ENCODE peak calls at places on chromosome 4, in five cellular contexts. T, L, Z, E and R are unnamed samples.

GRCh38 chr4:72326692-72327632 is 242.1 kb downstream of the ADAMTS3 start:
- DNase-seq in L (peak), E (no peak), Z (no peak), T (peak), R (no peak)

GRCh38 chr4:73897380-73898136 is 28.4 kb downstream of the CXCL1 start:
- DNase-seq in Z (no peak), T (no peak), E (no peak), L (no peak), R (no peak)

GRCh38 chr4:127788517-127788916 is 6.4 kb downstream of the HSPA4L start:
- DNase-seq in E (no peak), Z (no peak), T (no peak), L (peak), R (no peak)

GRCh38 chr4:182294436-182294835 is 51.2 kb downstream of the TENM3 start:
- DNase-seq in E (no peak), T (no peak), Z (no peak), L (no peak), R (no peak)

GRCh38 chr4:163558539-163559044 is 64.1 kb downstream of the TMA16 start:
- DNase-seq in L (no peak), E (no peak), T (no peak), Z (no peak), R (no peak)

GRCh38 chr4:15506464-15506863 is 36.8 kb downstream of the CC2D2A start:
- DNase-seq in T (no peak), Z (no peak), L (no peak), E (no peak), R (no peak)

GRCh38 chr4:107708225-107708624 is 11.8 kb downstream of the PAPSS1 start:
- DNase-seq in E (no peak), L (no peak), T (no peak), Z (no peak), R (no peak)

GRCh38 chr4:2484993-2485392 is 16.1 kb downstream of the RNF4 start:
- DNase-seq in E (peak), Z (peak), L (no peak), T (no peak), R (no peak)

GRCh38 chr4:165027762-165028402 is 3.9 kb upstream of the TRIM60 start:
- DNase-seq in T (no peak), L (no peak), Z (no peak), E (no peak), R (no peak)

GRCh38 chr4:45668086-45668485 is 455.8 kb downstream of the GABRG1 start:
- DNase-seq in E (no peak), Z (no peak), T (no peak), L (no peak), R (no peak)

GRCh38 chr4:94575652-94576051 is 123.9 kb downstream of the PDLIM5 start:
- DNase-seq in L (no peak), Z (no peak), E (no peak), T (no peak), R (no peak)

GRCh38 chr4:31081375-31081774 is 361.2 kb downstream of the PCDH7 start:
- DNase-seq in L (no peak), T (no peak), Z (no peak), E (no peak), R (no peak)

GRCh38 chr4:78520808-78521226 is 30.8 kb upstream of the ANXA3 start:
- DNase-seq in Z (no peak), T (no peak), E (no peak), L (no peak), R (no peak)

GRCh38 chr4:140666889-140667614 is 89.1 kb downstream of the TBC1D9 start:
- DNase-seq in L (no peak), Z (no peak), E (no peak), T (no peak), R (no peak)

GRCh38 chr4:127501103-127501502 is 131.7 kb upstream of the INTU start:
- DNase-seq in E (no peak), L (no peak), T (no peak), Z (no peak), R (no peak)

GRCh38 chr4:154687840-154688239 is 56.0 kb upstream of the LRAT start:
- DNase-seq in L (no peak), T (no peak), E (no peak), Z (no peak), R (no peak)

GRCh38 chr4:675980-676870 is 1.9 kb downstream of the MYL5 start:
- DNase-seq in T (no peak), Z (no peak), E (no peak), L (no peak), R (no peak)

GRCh38 chr4:175509320-175509719 is 302.7 kb downstream of the GPM6A start:
- DNase-seq in T (no peak), L (peak), E (no peak), Z (no peak), R (no peak)

GRCh38 chr4:138645289-138645688 is 370.3 kb upstream of the NOCT start:
- DNase-seq in L (no peak), Z (no peak), E (no peak), T (no peak), R (no peak)

GRCh38 chr4:122703868-122704267 is 28.6 kb upstream of the BBS12 start:
- DNase-seq in T (no peak), L (no peak), Z (no peak), E (no peak), R (no peak)

GRCh38 chr4:20639346-20639745 is 60.9 kb upstream of the PACRGL start:
- DNase-seq in Z (no peak), E (no peak), T (no peak), L (no peak), R (no peak)

GRCh38 chr4:119081943-119082342 is 53.7 kb upstream of the MYOZ2 start:
- DNase-seq in T (no peak), E (no peak), Z (no peak), L (no peak), R (no peak)

GRCh38 chr4:148311493-148311892 is 130.7 kb downstream of the NR3C2 start:
- DNase-seq in L (no peak), Z (no peak), T (no peak), E (no peak), R (no peak)

GRCh38 chr4:80788798-80789197 is 241.7 kb upstream of the BMP3 start:
- DNase-seq in L (no peak), E (no peak), T (no peak), Z (no peak), R (no peak)

GRCh38 chr4:182600093-182600492 is 317.1 kb downstream of the DCTD start:
- DNase-seq in E (no peak), L (no peak), Z (no peak), T (no peak), R (no peak)

GRCh38 chr4:111943796-111944203 is 201.5 kb upstream of the FAM241A start:
- DNase-seq in T (peak), E (no peak), L (peak), Z (no peak), R (no peak)

GRCh38 chr4:17932041-17932440 is 89.5 kb downstream of the LCORL start:
- DNase-seq in Z (no peak), T (no peak), L (no peak), E (no peak), R (no peak)

GRCh38 chr4:52051615-52052474 is 741 bp downstream of the SPATA18 start:
- DNase-seq in T (peak), L (no peak), E (no peak), Z (no peak), R (no peak)

GRCh38 chr4:77026322-77026704 is 49.5 kb downstream of the CCNI start:
- DNase-seq in Z (no peak), T (no peak), E (no peak), L (no peak), R (no peak)

GRCh38 chr4:21947768-21948346 is 715 bp downstream of the KCNIP4 start:
- DNase-seq in E (no peak), Z (no peak), L (no peak), T (no peak), R (no peak)

GRCh38 chr4:121706595-121707021 is 9.8 kb upstream of the ANXA5 start:
- DNase-seq in Z (no peak), E (peak), T (no peak), L (no peak), R (no peak)

GRCh38 chr4:107800058-107800457 is 24.7 kb upstream of the SGMS2 start:
- DNase-seq in T (no peak), E (no peak), Z (no peak), L (no peak), R (no peak)

DNA sequence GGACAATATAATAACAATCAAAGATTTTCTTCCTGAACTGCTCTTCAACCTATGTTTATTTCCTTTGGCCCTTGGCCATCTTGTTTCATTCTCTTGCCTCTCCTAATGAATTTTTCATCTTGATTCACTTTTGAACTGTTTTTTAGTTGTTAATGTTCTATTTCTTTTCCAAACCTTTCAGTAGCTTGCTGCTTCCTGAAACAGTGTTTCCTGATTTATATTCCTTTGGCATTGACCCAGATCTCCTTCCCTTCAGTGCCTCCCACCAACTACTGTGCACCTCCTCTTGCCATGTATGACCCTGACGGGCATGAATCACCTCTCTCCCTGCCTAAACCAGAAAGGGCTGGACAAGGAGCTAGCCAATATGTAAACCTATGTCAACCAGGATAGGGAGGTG is 25.6 kb upstream of the SPP1 start:
- DNase-seq in T (no peak), E (no peak), L (no peak), Z (no peak), R (no peak)
- H3K27ac ChIP-seq in T (no peak), E (no peak), L (no peak), Z (no peak), R (no peak)

DNA sequence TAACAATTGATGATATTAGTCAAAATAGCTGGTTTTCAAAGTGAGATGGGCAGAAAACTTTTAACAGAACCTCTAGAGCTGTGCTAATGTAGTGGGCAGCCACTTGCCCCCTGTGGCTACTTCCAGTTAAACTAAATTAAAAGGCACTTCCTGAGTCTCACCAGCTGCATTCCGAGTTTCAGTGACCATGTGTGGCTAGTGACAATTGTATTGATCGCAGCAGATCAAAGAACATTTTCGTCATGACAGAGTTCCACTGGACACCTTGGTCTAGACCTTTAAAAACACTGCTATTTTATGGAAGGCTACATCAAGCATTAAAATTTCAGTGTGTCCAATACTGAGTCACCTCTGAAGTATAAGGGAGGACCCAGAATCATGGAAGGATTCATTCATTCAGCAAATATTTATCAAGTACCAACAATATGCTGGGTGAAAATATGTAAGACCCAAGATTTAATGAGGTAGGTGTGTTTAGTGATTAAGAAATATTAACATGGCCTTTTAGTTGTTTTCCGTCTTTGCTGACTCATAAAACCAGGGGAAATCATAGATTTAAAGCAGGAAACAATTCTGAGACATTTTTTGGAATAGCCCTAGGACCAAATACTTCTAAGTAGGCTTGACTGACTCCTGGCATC is 5.1 kb upstream of the FAT1 start:
- DNase-seq in Z (no peak), T (no peak), L (peak), E (no peak), R (no peak)
- H3K27ac ChIP-seq in Z (no peak), T (peak), L (peak), E (no peak), R (no peak)

DNA sequence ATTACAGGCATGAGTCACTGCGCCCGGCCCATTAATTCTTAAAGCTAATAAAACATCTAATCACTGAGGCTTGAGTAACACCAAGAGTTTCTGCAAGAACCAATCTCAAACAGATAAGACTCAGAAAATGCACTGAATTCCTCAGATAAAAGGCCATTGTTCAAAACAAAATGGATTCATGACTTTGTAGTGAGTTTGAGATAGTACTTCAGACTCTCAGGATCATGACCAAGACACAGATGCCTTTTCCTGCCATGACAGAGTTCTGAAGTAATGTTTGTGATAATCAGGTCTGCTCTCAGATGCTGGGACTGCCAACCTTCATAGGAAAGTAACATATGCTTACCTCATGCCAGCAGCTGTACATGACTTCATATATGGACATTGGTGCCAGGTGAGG is 54.6 kb downstream of the NIPAL1 start:
- DNase-seq in Z (no peak), L (no peak), E (no peak), T (no peak), R (no peak)
- H3K27ac ChIP-seq in Z (no peak), L (no peak), E (no peak), T (no peak), R (no peak)

GRCh38 chr4:53376900-53377299 is 541 bp upstream of the FIP1L1 start:
- DNase-seq in L (no peak), Z (no peak), E (no peak), T (no peak), R (no peak)

GRCh38 chr4:53374777-53375258 is 2.6 kb upstream of the FIP1L1 start:
- DNase-seq in E (no peak), L (no peak), T (no peak), Z (no peak), R (no peak)

GRCh38 chr4:53377319-53378170 is at the start of gene FIP1L1:
- DNase-seq in L (peak), Z (peak), T (peak), E (peak), R (peak)

GRCh38 chr4:53380221-53380620 is 2.8 kb downstream of the FIP1L1 start:
- DNase-seq in L (no peak), E (no peak), Z (no peak), T (no peak), R (no peak)

GRCh38 chr4:53378171-53378482 is 686 bp downstream of the FIP1L1 start:
- DNase-seq in Z (no peak), E (no peak), T (no peak), L (no peak), R (no peak)
- H3K27ac ChIP-seq in Z (peak), E (peak), T (peak), L (peak), R (peak)